ENCODE peak calls at places on chromosomes 11 and 22, in four cellular contexts. S is K562, K is GM12878, U is HEK293T. I is an unnamed sample.

GRCh38 chr22:20437253-20438065 is at the start of gene SCARF2:
- DNase-seq in U (peak), K (no peak), S (no peak), I (no peak)

GRCh38 chr11:113377606-113378005 is 10.0 kb upstream of the ANKK1 start:
- DNase-seq in U (no peak), S (no peak), K (no peak), I (no peak)

GRCh38 chr22:46848227-46848626 is 85.8 kb downstream of the TBC1D22A start:
- DNase-seq in U (no peak), S (no peak), K (no peak), I (no peak)

GRCh38 chr11:69934861-69935494 is 115.8 kb upstream of the FGF3 start:
- DNase-seq in S (no peak), U (no peak), K (no peak), I (no peak)

GRCh38 chr11:86288776-86289507 is 13.1 kb upstream of the HIKESHI start:
- DNase-seq in S (peak), U (no peak), K (no peak), I (no peak)

GRCh38 chr11:45252877-45253276 is 33.3 kb downstream of the SYT13 start:
- DNase-seq in K (no peak), S (no peak), U (no peak), I (no peak)

GRCh38 chr11:120462825-120463224 is 48.7 kb upstream of the GRIK4 start:
- DNase-seq in S (no peak), K (no peak), U (no peak), I (no peak)

GRCh38 chr22:19872779-19873137 is 18.1 kb upstream of the GNB1L start:
- DNase-seq in U (no peak), K (no peak), S (no peak), I (no peak)

GRCh38 chr22:21942407-21942895 is 10.2 kb downstream of the PPM1F start:
- DNase-seq in S (no peak), U (no peak), K (no peak), I (no peak)

GRCh38 chr22:44366372-44367310 is 53.9 kb upstream of the SHISAL1 start:
- DNase-seq in U (no peak), K (no peak), S (no peak), I (no peak)

GRCh38 chr22:44371741-44372525 is 59.2 kb upstream of the SHISAL1 start:
- DNase-seq in S (no peak), U (no peak), K (no peak), I (no peak)

GRCh38 chr22:44369916-44370804 is 57.4 kb upstream of the SHISAL1 start:
- DNase-seq in K (no peak), U (no peak), S (no peak), I (no peak)

GRCh38 chr22:44368611-44369010 is 55.9 kb upstream of the SHISAL1 start:
- DNase-seq in U (no peak), K (no peak), S (no peak), I (no peak)

DNA sequence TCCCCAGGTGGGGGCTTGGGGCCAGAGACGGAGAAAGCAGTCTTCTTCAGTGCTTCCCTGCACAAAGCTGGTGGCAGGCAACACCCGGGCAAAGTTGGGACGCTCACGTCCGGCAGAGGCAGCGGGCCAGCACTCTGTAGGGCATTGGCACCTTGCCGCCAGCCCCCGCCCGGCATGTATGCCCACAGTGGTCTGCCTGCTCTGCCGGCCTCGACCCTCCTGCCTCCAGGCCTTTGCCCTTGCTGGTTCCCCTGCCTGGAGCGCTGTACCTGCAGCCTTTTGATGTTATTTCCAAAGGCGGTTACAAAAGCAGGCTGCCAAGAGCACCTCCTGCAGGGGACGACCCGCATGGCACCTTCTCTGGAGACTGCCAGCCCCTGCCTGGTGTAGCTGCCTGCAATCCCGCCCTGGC is 56.5 kb upstream of the SHISAL1 start:
- DNase-seq in U (no peak), K (no peak), S (no peak), I (no peak)
- TF ChIP-seq FOXK2 in U (no peak), K (no peak), S (no peak), I (no peak)

GRCh38 chr11:492416-493226 is 14.4 kb downstream of the RNH1 start:
- DNase-seq in U (no peak), S (no peak), K (no peak), I (no peak)

GRCh38 chr11:489610-490185 is 17.3 kb downstream of the RNH1 start:
- DNase-seq in U (no peak), S (no peak), K (no peak), I (no peak)

GRCh38 chr11:490186-490929 is 16.7 kb downstream of the RNH1 start:
- DNase-seq in U (no peak), S (no peak), K (no peak), I (no peak)

GRCh38 chr11:491358-491757 is 15.7 kb downstream of the RNH1 start:
- DNase-seq in K (no peak), S (no peak), U (no peak), I (no peak)

DNA sequence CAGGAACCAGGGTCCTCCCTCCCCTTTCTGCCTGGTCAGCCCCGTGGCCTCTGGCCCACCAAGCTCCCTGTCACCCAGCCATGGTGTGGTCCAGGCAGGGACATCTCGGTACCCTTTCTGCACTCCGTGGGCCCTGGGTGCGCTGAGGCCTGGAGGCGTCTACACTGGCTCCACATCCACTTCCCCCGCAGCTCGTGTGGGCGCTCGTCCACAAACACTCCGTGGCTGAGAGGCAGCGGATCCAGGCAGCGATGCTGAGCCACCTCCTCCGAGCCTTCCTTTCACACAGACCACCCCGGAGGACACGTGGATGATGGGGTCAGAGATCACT is 16.1 kb downstream of the RNH1 start:
- DNase-seq in K (no peak), S (no peak), U (no peak), I (no peak)
- TF ChIP-seq FOXK2 in K (no peak), S (no peak), U (no peak), I (no peak)

GRCh38 chr11:68615657-68616056 is 68.7 kb upstream of the GAL start:
- DNase-seq in S (no peak), U (no peak), K (no peak), I (no peak)

GRCh38 chr11:68609761-68610160 is 74.6 kb upstream of the GAL start:
- DNase-seq in U (no peak), K (no peak), S (no peak), I (no peak)

GRCh38 chr11:68610452-68611116 is 73.8 kb upstream of the GAL start:
- DNase-seq in K (no peak), S (no peak), U (no peak), I (no peak)
- TF ChIP-seq FOXK2 in K (no peak), S (no peak), U (no peak), I (no peak)

GRCh38 chr22:45837507-45837906 is 139.5 kb downstream of the WNT7B start:
- DNase-seq in S (no peak), K (no peak), U (no peak), I (no peak)
- TF ChIP-seq FOXK2 in S (no peak), K (no peak), U (no peak), I (no peak)

GRCh38 chr22:37843746-37844089 is 416 bp downstream of the ANKRD54 start:
- DNase-seq in K (no peak), U (peak), S (peak), I (no peak)
- TF ChIP-seq FOXK2 in K (no peak), U (no peak), S (no peak), I (no peak)

DNA sequence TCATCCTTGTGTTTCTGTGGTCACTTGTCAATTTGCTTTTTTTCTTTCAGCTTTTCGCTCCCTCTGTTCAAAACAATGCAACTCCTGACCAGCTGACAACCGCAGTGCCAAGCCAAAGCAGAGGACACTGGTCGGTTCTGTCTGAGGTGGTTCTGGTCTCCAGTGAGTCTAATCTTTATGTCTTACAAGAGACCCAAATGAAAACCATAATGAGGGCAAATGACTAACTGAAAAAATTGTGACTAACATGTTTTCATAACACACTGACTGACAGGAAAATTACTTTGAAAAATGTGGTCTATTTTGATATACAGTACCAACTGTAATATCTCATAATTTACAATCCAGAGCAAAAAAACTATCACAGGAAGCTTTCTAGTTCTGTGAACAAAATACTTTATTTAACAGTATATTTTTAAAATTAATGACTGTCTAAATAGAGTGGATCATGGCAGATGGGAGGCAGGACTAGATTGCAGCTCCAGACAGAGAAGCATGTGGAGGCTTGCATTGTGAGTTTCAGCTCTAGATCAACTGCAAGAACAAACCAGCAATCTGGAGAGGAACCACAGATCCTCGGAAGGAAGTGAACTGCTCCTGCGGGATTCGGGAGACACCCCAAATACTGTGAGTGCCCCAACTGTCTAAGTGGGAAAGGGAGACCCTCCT is 311.8 kb downstream of the SBF2 start:
- DNase-seq in S (no peak), U (no peak), K (no peak), I (no peak)
- TF ChIP-seq FOXK2 in S (no peak), U (no peak), K (no peak), I (no peak)

GRCh38 chr11:95072948-95073347 is 6.2 kb downstream of the SRSF8 start:
- DNase-seq in K (no peak), S (no peak), U (no peak), I (no peak)

GRCh38 chr11:95076416-95076815 is 9.7 kb downstream of the SRSF8 start:
- DNase-seq in U (no peak), K (no peak), S (no peak), I (no peak)

GRCh38 chr11:95078526-95078925 is 11.1 kb upstream of the ENDOD1 start:
- DNase-seq in U (no peak), K (no peak), S (no peak), I (no peak)

GRCh38 chr11:95074806-95075563 is 8.3 kb downstream of the SRSF8 start:
- DNase-seq in U (no peak), K (no peak), S (no peak), I (no peak)
- TF ChIP-seq FOXK2 in U (no peak), K (no peak), S (no peak), I (no peak)

I was measured in HepG2.